ENCODE peak calls at places on chromosomes 13 and 19, in eight cellular contexts. R is psoas muscle, K is keratinocyte, Y is cardiac muscle cell, U is pancreas, N is aorta, M is K562, I is colonic mucosa. G is an unnamed sample.

GRCh38 chr19:35357867-35358573 is at the start of gene FFAR3:
- DNase-seq in M (no peak), R (no peak), I (no peak), U (peak), N (peak), K (no peak), Y (peak), G (no peak)

GRCh38 chr13:42490676-42491075 is 83.3 kb upstream of the TNFSF11 start:
- DNase-seq in Y (no peak), I (no peak), R (no peak), U (no peak), M (no peak), K (no peak), N (no peak), G (no peak)

GRCh38 chr13:58583961-58584360 is 952.4 kb downstream of the PCDH17 start:
- DNase-seq in I (no peak), N (no peak), K (no peak), R (no peak), Y (no peak), M (no peak), U (no peak), G (no peak)

GRCh38 chr19:1420590-1420989 is 13.2 kb downstream of the DAZAP1 start:
- DNase-seq in R (no peak), Y (no peak), U (no peak), N (no peak), M (no peak), K (no peak), I (no peak), G (no peak)

GRCh38 chr13:20351279-20352022 is 119.3 kb upstream of the GJB6 start:
- DNase-seq in Y (peak), M (no peak), R (no peak), I (no peak), K (peak), U (no peak), N (no peak), G (peak)

GRCh38 chr13:39820606-39821005 is 165.1 kb downstream of the COG6 start:
- DNase-seq in N (no peak), U (no peak), M (no peak), K (no peak), R (no peak), I (no peak), Y (no peak), G (no peak)

GRCh38 chr19:16330368-16330801 is 5.8 kb downstream of the KLF2 start:
- DNase-seq in N (peak), R (peak), I (peak), M (peak), Y (peak), K (peak), U (peak), G (peak)

GRCh38 chr13:49265822-49266221 is 18.1 kb downstream of the CDADC1 start:
- DNase-seq in M (no peak), U (no peak), K (no peak), I (no peak), N (no peak), R (no peak), Y (no peak), G (no peak)

GRCh38 chr13:96952592-96952991 is 41.7 kb downstream of the OXGR1 start:
- DNase-seq in K (no peak), R (no peak), N (no peak), U (no peak), M (no peak), I (no peak), Y (no peak), G (no peak)

GRCh38 chr13:69935043-69935442 is 172.6 kb upstream of the ATXN8OS start:
- DNase-seq in U (no peak), M (peak), Y (no peak), K (no peak), N (no peak), R (no peak), I (no peak), G (no peak)

GRCh38 chr13:110506859-110507566 is 54.5 kb downstream of the RAB20 start:
- DNase-seq in N (peak), K (no peak), R (peak), Y (peak), I (peak), M (peak), U (peak), G (no peak)

GRCh38 chr19:40453151-40453735 is 9.1 kb upstream of the SERTAD3 start:
- DNase-seq in U (no peak), Y (no peak), K (no peak), I (no peak), N (no peak), R (no peak), M (no peak), G (no peak)

GRCh38 chr19:42343344-42344110 is 18.1 kb downstream of the MEGF8 start:
- DNase-seq in Y (no peak), N (no peak), M (no peak), R (no peak), U (no peak), K (no peak), I (no peak), G (no peak)

GRCh38 chr19:33675501-33676124 is 53.9 kb downstream of the CHST8 start:
- DNase-seq in N (peak), K (no peak), Y (no peak), M (no peak), I (no peak), U (no peak), R (no peak), G (no peak)

GRCh38 chr13:77779461-77780272 is 82.2 kb downstream of the SLAIN1 start:
- DNase-seq in R (no peak), N (no peak), K (peak), I (peak), Y (peak), U (peak), M (peak), G (peak)

GRCh38 chr13:20824762-20825161 is 51.0 kb upstream of the EEF1AKMT1 start:
- DNase-seq in R (no peak), M (no peak), Y (no peak), N (no peak), K (no peak), U (no peak), I (no peak), G (no peak)

GRCh38 chr19:34191355-34191962 is 19.2 kb downstream of the LSM14A start:
- DNase-seq in I (no peak), U (no peak), K (no peak), M (no peak), R (no peak), Y (no peak), N (no peak), G (no peak)

GRCh38 chr19:7471696-7472620 is 16.9 kb downstream of the PEX11G start:
- DNase-seq in K (no peak), M (no peak), I (no peak), N (no peak), U (no peak), R (no peak), Y (no peak), G (no peak)

GRCh38 chr13:97257800-97258799 is 36.0 kb downstream of the MBNL2 start:
- DNase-seq in M (peak), I (no peak), K (no peak), Y (peak), U (peak), N (peak), R (peak), G (no peak)

GRCh38 chr13:99741979-99742378 is 229.6 kb downstream of the ZIC5 start:
- DNase-seq in U (no peak), M (no peak), K (no peak), N (no peak), R (no peak), Y (no peak), I (peak), G (no peak)

DNA sequence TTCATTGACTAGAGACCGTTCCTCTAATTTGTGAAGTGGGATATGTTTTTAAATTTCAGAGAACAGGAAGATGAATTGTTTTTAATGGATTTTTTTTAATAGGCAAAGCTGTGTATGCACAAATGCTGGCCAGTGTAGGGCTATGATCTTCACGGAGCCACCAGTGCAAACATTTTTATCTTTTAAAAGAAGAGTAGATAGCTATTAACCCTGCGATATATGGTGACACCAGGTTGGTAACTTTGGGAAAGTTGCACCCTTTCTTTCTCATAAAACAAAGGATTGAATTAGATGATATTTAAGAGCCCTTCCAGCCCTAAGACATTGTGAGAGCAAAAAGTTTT is 267.4 kb downstream of the KLF5 start:
- DNase-seq in K (no peak), U (no peak), R (no peak), N (no peak), M (no peak), Y (no peak), I (no peak), G (no peak)
- H3K27ac ChIP-seq in K (no peak), U (peak), R (no peak), N (no peak), M (no peak), Y (no peak), I (peak), G (peak)

GRCh38 chr13:112803422-112803821 is 113.6 kb downstream of the ATP11A start:
- DNase-seq in K (no peak), R (no peak), M (no peak), I (no peak), N (no peak), Y (no peak), U (no peak), G (no peak)

GRCh38 chr13:112799394-112799793 is 109.6 kb downstream of the ATP11A start:
- DNase-seq in M (no peak), Y (no peak), N (no peak), R (no peak), K (no peak), I (no peak), U (no peak), G (no peak)

GRCh38 chr13:112800057-112800456 is 110.2 kb downstream of the ATP11A start:
- DNase-seq in K (no peak), M (no peak), N (no peak), I (no peak), Y (no peak), U (no peak), R (no peak), G (no peak)

GRCh38 chr13:112804374-112804773 is 114.5 kb downstream of the ATP11A start:
- DNase-seq in I (no peak), U (no peak), K (no peak), M (no peak), N (no peak), R (no peak), Y (no peak), G (no peak)

GRCh38 chr13:112802808-112803207 is 113.0 kb downstream of the ATP11A start:
- DNase-seq in U (no peak), R (no peak), Y (no peak), M (no peak), K (no peak), I (no peak), N (no peak), G (no peak)
- H3K27ac ChIP-seq in U (no peak), R (peak), Y (peak), M (no peak), K (no peak), I (no peak), N (no peak), G (no peak)

DNA sequence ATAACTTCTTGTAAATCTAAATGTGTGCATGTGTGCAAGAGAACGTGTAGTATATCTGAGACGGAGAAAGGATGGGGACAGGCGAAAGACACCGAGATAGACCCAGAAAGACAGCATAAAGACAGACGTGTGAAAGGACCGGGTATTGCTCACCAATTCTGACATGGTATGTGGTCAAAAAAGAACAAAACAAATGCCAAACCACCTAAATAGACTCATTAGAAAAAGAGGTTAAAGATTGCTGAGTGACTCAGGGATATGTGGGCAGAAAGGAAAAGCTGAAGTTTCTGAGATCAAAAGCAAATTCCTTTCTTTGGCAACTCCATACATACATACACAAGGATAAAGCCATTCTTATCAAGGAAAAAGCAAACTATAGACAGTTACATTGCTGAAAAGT is 179.7 kb upstream of the TSC22D1 start:
- DNase-seq in U (no peak), M (no peak), R (no peak), I (no peak), Y (peak), K (peak), N (no peak), G (peak)
- H3K27ac ChIP-seq in U (peak), M (no peak), R (peak), I (peak), Y (no peak), K (peak), N (no peak), G (peak)

GRCh38 chr19:45517641-45518468 is 10.6 kb downstream of the VASP start:
- DNase-seq in Y (no peak), I (no peak), M (no peak), U (no peak), K (no peak), R (no peak), N (no peak), G (no peak)

GRCh38 chr19:45515081-45515624 is 7.9 kb downstream of the VASP start:
- DNase-seq in I (peak), Y (no peak), N (no peak), U (no peak), M (peak), K (no peak), R (peak), G (no peak)

GRCh38 chr19:45515807-45516401 is 8.6 kb downstream of the VASP start:
- DNase-seq in I (peak), R (no peak), M (no peak), Y (no peak), N (no peak), U (no peak), K (no peak), G (no peak)

GRCh38 chr19:45518469-45518826 is 11.2 kb downstream of the VASP start:
- DNase-seq in R (no peak), M (no peak), U (no peak), I (no peak), N (no peak), K (no peak), Y (no peak), G (no peak)

DNA sequence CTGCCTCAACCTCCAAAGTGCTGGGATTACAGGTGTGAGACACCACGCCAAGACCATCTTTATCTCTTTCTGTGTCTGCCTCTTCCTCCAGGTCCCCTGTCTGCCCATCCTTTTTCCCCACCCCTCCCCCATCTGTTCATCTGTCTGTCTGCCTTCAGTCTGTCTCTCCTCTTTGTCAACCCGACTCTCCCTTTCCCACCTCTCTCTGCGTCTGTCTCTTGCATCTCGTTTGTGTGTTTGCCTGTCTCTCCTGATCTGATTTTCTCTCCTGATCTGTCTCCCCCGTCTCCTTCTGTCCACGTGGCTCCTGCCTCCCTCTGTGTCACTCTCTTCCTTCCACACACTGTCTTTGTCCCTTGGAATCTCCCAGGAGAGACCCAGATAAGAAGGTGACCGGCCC is 10.0 kb downstream of the VASP start:
- DNase-seq in R (no peak), M (no peak), I (no peak), K (no peak), N (no peak), U (no peak), Y (no peak), G (no peak)
- H3K27ac ChIP-seq in R (no peak), M (no peak), I (no peak), K (no peak), N (no peak), U (no peak), Y (no peak), G (no peak)

GRCh38 chr13:21974741-21975140 is 303.9 kb downstream of the FGF9 start:
- DNase-seq in M (no peak), I (no peak), N (no peak), K (no peak), Y (no peak), U (no peak), R (no peak), G (no peak)
- H3K27ac ChIP-seq in M (no peak), I (no peak), N (no peak), K (no peak), Y (no peak), U (no peak), R (no peak), G (no peak)

GRCh38 chr19:38183227-38183914 is 40.7 kb downstream of the DPF1 start:
- DNase-seq in Y (peak), R (peak), N (no peak), K (no peak), U (no peak), M (peak), I (no peak), G (no peak)

GRCh38 chr19:38180071-38180470 is 44.0 kb downstream of the DPF1 start:
- DNase-seq in I (no peak), N (no peak), U (no peak), K (no peak), R (no peak), M (no peak), Y (no peak), G (no peak)

GRCh38 chr19:38184815-38185214 is 39.2 kb downstream of the DPF1 start:
- DNase-seq in N (no peak), K (no peak), I (no peak), M (no peak), U (no peak), Y (no peak), R (no peak), G (no peak)

DNA sequence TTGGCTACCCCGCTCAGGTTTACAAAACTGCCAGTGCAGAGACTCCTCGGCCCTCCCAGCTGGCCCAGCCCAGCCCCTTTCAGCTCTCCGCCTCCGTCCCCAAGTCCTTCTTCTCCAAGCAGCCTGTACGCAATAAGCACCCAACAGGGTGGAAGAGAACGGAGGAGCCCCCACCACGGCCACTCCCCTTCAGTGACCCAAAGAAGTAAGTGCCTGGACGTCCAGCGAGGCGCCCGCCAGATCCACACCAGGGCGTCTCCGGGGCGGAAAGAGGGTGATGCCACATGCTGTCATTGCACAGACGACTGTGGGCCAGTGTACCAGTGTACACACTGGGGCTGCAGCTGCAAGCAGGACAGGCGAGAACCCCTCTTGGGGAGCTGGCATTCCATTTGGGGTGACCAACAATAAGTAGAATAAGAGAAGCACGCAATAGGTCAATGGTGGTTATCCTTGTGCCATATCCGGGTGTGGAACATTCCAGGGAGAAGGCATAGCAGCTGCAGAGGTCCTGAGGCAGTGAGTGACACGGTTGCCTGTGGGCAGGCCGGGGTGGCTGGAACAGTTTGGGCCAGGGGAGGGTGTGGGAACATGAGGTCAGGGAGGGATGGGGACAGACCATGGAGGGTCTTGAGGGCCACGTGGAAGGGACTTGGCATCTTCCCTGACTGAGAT is 41.3 kb downstream of the DPF1 start:
- DNase-seq in N (no peak), I (no peak), K (no peak), M (no peak), R (no peak), U (no peak), Y (no peak), G (no peak)
- H3K27ac ChIP-seq in N (no peak), I (no peak), K (no peak), M (no peak), R (no peak), U (no peak), Y (no peak), G (no peak)

DNA sequence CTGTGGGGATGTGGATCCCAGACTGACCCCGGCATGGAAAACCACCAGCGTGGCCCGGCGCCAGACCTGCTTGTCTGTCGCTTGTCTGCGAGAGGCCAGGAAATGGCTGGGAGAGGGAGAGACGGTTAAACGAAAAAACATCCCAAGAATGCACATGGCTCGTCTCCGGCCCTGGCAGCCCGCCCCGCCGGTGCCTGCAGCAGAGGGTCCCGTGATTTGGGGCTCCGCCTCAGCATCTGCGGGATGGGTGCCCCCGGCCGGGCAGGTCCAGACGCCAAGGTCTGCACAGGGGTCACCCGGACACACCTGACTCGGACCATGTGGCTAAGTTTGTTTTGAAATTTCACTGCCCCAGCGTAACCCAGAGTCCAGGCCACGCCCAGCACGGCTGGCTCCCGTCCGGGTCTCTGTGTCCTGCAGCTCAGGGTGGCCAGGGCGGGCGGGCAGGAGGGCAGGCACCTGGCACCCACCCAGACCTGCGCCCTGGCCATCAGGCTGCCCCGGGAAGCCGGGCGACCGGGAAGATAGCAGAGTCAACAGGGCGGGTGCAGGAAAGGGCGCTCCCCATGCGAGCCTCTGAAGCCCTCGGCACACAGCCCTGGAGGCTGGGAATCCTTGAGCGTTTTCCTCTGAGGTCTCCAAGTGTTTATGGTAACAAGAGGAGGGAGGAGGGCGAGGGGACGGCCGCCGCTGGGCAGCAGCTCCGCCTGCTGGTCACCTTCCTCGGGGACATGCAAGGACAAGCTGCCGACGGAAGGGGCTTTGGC is 103.2 kb downstream of the GADD45B start:
- DNase-seq in I (peak), R (peak), K (no peak), N (peak), M (peak), Y (peak), U (peak), G (peak)
- H3K27ac ChIP-seq in I (peak), R (peak), K (no peak), N (peak), M (no peak), Y (peak), U (peak), G (peak)